ENCODE peak calls at places on chromosomes 16 and 17, in nine cellular contexts. R is posterior vena cava; D is frontal cortex; X is GOT3; O is mammary epithelial cell; G is heart left ventricle; K is GM06990; B is stimulated activated CD8-positive, alpha-beta memory T cell treated with anti-CD3 and anti-CD28 coated beads, Interleukin-4, amount 100 ng/mL, for 1 hour; Z is GM23248. L is an unnamed sample.
A peak's percentile ranks its signal among the peaks of the same experiment; 100 is the strongest.

GRCh38 chr17:41540921-41541625 is 13.0 kb upstream of the KRT19 start:
- DNase-seq in Z (peak; percentile 48), X (no peak), D (no peak), G (no peak), K (no peak), O (peak; percentile 88), R (peak; percentile 25), B (no peak), L (no peak)

GRCh38 chr16:48276102-48276501 is 28.8 kb upstream of the ABCC11 start:
- DNase-seq in B (no peak), X (no peak), G (no peak), Z (no peak), R (no peak), O (no peak), K (no peak), D (no peak), L (no peak)

GRCh38 chr17:49146620-49147306 is 14.2 kb downstream of the B4GALNT2 start:
- DNase-seq in Z (peak; percentile 97), O (peak; percentile 97), D (no peak), G (no peak), R (no peak), K (no peak), X (no peak), B (no peak), L (no peak)

GRCh38 chr17:31830971-31831755 is 27.9 kb downstream of the COPRS start:
- DNase-seq in Z (no peak), K (no peak), B (no peak), G (no peak), X (no peak), D (no peak), R (peak; percentile 36), O (no peak), L (no peak)

GRCh38 chr17:75877752-75878173 is 618 bp downstream of the TRIM47 start:
- DNase-seq in X (peak; percentile 34), R (peak; percentile 91), Z (peak; percentile 91), G (peak; percentile 76), K (peak; percentile 81), O (peak; percentile 76), B (no peak), D (peak; percentile 73), L (peak; percentile 91)

GRCh38 chr17:47280072-47280811 is 26.6 kb downstream of the ITGB3 start:
- DNase-seq in R (no peak), K (no peak), O (peak; percentile 32), Z (peak; percentile 50), X (no peak), G (no peak), B (no peak), D (no peak), L (no peak)

GRCh38 chr16:84785843-84786538 is 33.8 kb upstream of the CRISPLD2 start:
- DNase-seq in R (no peak), D (no peak), G (peak; percentile 66), Z (peak; percentile 16), X (no peak), K (no peak), O (no peak), B (no peak), L (no peak)

GRCh38 chr17:75011788-75012319 is 616 bp upstream of the MRPL58 start:
- DNase-seq in D (peak; percentile 63), K (no peak), G (peak; percentile 69), R (no peak), B (no peak), Z (peak; percentile 90), X (no peak), O (no peak), L (peak; percentile 42)

GRCh38 chr16:4513086-4513860 is 25.3 kb downstream of the CDIP1 start:
- DNase-seq in Z (no peak), X (no peak), K (no peak), D (no peak), B (no peak), O (no peak), R (no peak), G (no peak), L (no peak)

GRCh38 chr17:4247981-4248388 is 15.8 kb downstream of the ANKFY1 start:
- DNase-seq in G (no peak), D (no peak), R (no peak), O (peak; percentile 95), B (no peak), Z (no peak), K (no peak), X (no peak), L (peak; percentile 38)

GRCh38 chr16:49058382-49058781 is 223.3 kb downstream of the CBLN1 start:
- DNase-seq in D (no peak), Z (no peak), R (no peak), G (no peak), K (no peak), B (no peak), X (no peak), O (no peak), L (no peak)

GRCh38 chr17:45784583-45785372 is 658 bp downstream of the CRHR1 start:
- DNase-seq in X (no peak), K (no peak), Z (peak; percentile 52), D (peak; percentile 53), B (no peak), G (no peak), O (peak; percentile 14), R (peak; percentile 83), L (peak; percentile 66)

GRCh38 chr17:4560837-4561241 is 462 bp upstream of the GGT6 start:
- DNase-seq in Z (no peak), O (no peak), R (peak; percentile 58), B (no peak), X (no peak), D (no peak), K (no peak), G (no peak), L (peak; percentile 69)

GRCh38 chr17:55555772-55556171 is 44.5 kb upstream of the SMIM36 start:
- DNase-seq in D (no peak), B (no peak), K (no peak), O (no peak), G (no peak), Z (no peak), X (no peak), R (no peak), L (no peak)

GRCh38 chr17:48757524-48757961 is 29.0 kb upstream of the HOXB13 start:
- DNase-seq in D (no peak), R (no peak), B (no peak), K (no peak), O (no peak), G (no peak), X (no peak), Z (peak; percentile 32), L (no peak)

GRCh38 chr17:50174444-50174843 is 8.6 kb downstream of the SGCA start:
- DNase-seq in O (no peak), K (no peak), G (peak; percentile 15), D (no peak), B (no peak), X (no peak), Z (no peak), R (no peak), L (no peak)

GRCh38 chr16:89324056-89325010 is 106.8 kb downstream of the ZNF778 start:
- DNase-seq in G (peak; percentile 26), X (no peak), D (no peak), O (no peak), R (peak; percentile 71), B (no peak), K (peak; percentile 79), Z (peak; percentile 83), L (no peak)

GRCh38 chr16:62034236-62035114 is 1.8 kb downstream of the CDH8 start:
- DNase-seq in Z (no peak), R (no peak), K (no peak), B (no peak), D (no peak), O (no peak), G (no peak), X (no peak), L (peak; percentile 62)

GRCh38 chr16:86929149-86929871 is 351.0 kb downstream of the FOXL1 start:
- DNase-seq in D (no peak), G (peak; percentile 82), Z (peak; percentile 77), K (no peak), O (peak; percentile 54), X (no peak), R (peak; percentile 90), B (no peak), L (no peak)

GRCh38 chr17:81080056-81080455 is 45.1 kb downstream of the BAIAP2 start:
- DNase-seq in X (no peak), D (no peak), O (no peak), K (no peak), G (no peak), B (no peak), R (no peak), Z (no peak), L (no peak)

GRCh38 chr16:73265124-73265838 is 217.4 kb upstream of the ZFHX3 start:
- DNase-seq in G (no peak), B (no peak), R (no peak), D (no peak), K (no peak), X (no peak), O (no peak), Z (no peak), L (peak; percentile 30)

GRCh38 chr16:1450841-1451240 is 6.5 kb upstream of the CCDC154 start:
- DNase-seq in G (no peak), R (no peak), Z (no peak), D (no peak), O (no peak), X (no peak), B (no peak), K (no peak), L (no peak)

GRCh38 chr16:83095926-83096692 is 469.3 kb downstream of the CDH13 start:
- DNase-seq in Z (peak; percentile 51), R (no peak), G (no peak), K (no peak), B (no peak), D (no peak), O (peak; percentile 51), X (no peak), L (no peak)

GRCh38 chr16:785563-786535 is 2.3 kb downstream of the RPUSD1 start:
- DNase-seq in B (peak; percentile 56), X (no peak), O (no peak), R (peak; percentile 90), G (peak; percentile 66), Z (peak; percentile 71), D (peak; percentile 70), K (peak; percentile 68), L (peak; percentile 93)

GRCh38 chr17:50660042-50660886 is 25.6 kb downstream of the ABCC3 start:
- DNase-seq in Z (peak; percentile 69), B (no peak), X (no peak), K (no peak), R (no peak), O (no peak), G (peak; percentile 65), D (no peak), L (no peak)

GRCh38 chr17:38591759-38592241 is 14.0 kb downstream of the SRCIN1 start:
- DNase-seq in G (no peak), K (peak; percentile 41), D (no peak), R (no peak), B (no peak), O (peak; percentile 80), Z (peak; percentile 66), X (no peak), L (no peak)

GRCh38 chr17:3944485-3945388 is 19.5 kb downstream of the ATP2A3 start:
- DNase-seq in O (no peak), B (no peak), R (no peak), Z (peak; percentile 89), K (no peak), G (peak; percentile 70), X (peak; percentile 15), D (peak; percentile 91), L (peak; percentile 93)

L was measured in GM23338.